ENCODE peak calls at places on chromosome 4, in eight cellular contexts. N is cortex of kidney; G is C1 segment of cervical spinal cord; O is NCI-H510A; Y is Jurkat, Clone E6-1; A is brain microvascular endothelial cell; Q is AG09319; X is stimulated activated naive CD4-positive, alpha-beta T cell. F is an unnamed sample.
A peak's percentile ranks its signal among the peaks of the same experiment; 100 is the strongest.

GRCh38 chr4:84579410-84579791 is 3.5 kb upstream of the CDS1 start:
- DNase-seq in G (no peak), N (no peak), X (no peak), O (no peak), A (no peak), Q (no peak), Y (no peak), F (no peak)

GRCh38 chr4:182212211-182212761 is 30.9 kb upstream of the TENM3 start:
- DNase-seq in X (no peak), A (peak; percentile 71), N (no peak), O (peak; percentile 85), G (no peak), Y (peak; percentile 8), Q (no peak), F (no peak)

GRCh38 chr4:19999331-19999730 is 252.4 kb upstream of the SLIT2 start:
- DNase-seq in O (no peak), N (no peak), Y (no peak), X (no peak), Q (no peak), G (no peak), A (no peak), F (no peak)

GRCh38 chr4:151719045-151719743 is 41.6 kb downstream of the GATB start:
- DNase-seq in X (no peak), G (no peak), Q (no peak), Y (no peak), A (no peak), O (no peak), N (no peak), F (peak; percentile 52)

GRCh38 chr4:54840992-54841768 is 183.4 kb downstream of the KIT start:
- DNase-seq in G (no peak), A (peak; percentile 33), Q (no peak), X (no peak), N (no peak), O (peak; percentile 8), Y (no peak), F (peak; percentile 33)

GRCh38 chr4:86846921-86847320 is 2.3 kb downstream of the SLC10A6 start:
- DNase-seq in N (no peak), G (no peak), Y (no peak), A (no peak), O (no peak), Q (no peak), X (no peak), F (peak; percentile 8)

GRCh38 chr4:38860788-38861424 is 4.3 kb upstream of the TLR6 start:
- DNase-seq in N (no peak), Y (peak; percentile 57), O (peak; percentile 29), X (peak; percentile 61), A (no peak), Q (no peak), G (no peak), F (peak; percentile 39)

GRCh38 chr4:150366487-150366999 is 215.4 kb upstream of the MAB21L2 start:
- DNase-seq in N (no peak), Y (no peak), O (peak; percentile 38), X (no peak), Q (no peak), A (no peak), G (no peak), F (no peak)

GRCh38 chr4:26533685-26534084 is 43.4 kb upstream of the CCKAR start:
- DNase-seq in Q (no peak), G (no peak), Y (no peak), A (no peak), X (no peak), N (no peak), O (no peak), F (no peak)